ENCODE peak calls at places on chromosome 10, in nine cellular contexts. K is breast epithelium, O is tibial nerve, Y is testis, D is HCT116, R is A549, M is right lobe of liver, I is heart left ventricle, X is IMR-90. G is an unnamed sample. For H3K4me1, the result is how much of the 10 kb centered on the place peaks cover.

GRCh38 chr10:95477175-95477520 is 84.0 kb downstream of the SORBS1 start:
- DNase-seq in X (no peak), R (no peak), I (no peak), K (no peak), M (no peak), Y (no peak), O (no peak), D (no peak), G (no peak)

GRCh38 chr10:50152792-50153272 is 85.1 kb downstream of the WASHC2A start:
- DNase-seq in I (no peak), D (no peak), M (peak), O (no peak), R (no peak), K (no peak), X (no peak), Y (no peak), G (peak)

GRCh38 chr10:101545898-101546297 is 42.2 kb downstream of the POLL start:
- DNase-seq in I (no peak), X (no peak), K (no peak), M (no peak), Y (no peak), O (no peak), D (no peak), R (no peak), G (no peak)

GRCh38 chr10:132309879-132310591 is 2.3 kb upstream of the STK32C start:
- DNase-seq in R (no peak), I (no peak), X (no peak), Y (no peak), K (peak), D (no peak), O (no peak), M (no peak), G (no peak)

GRCh38 chr10:50624866-50625491 is 1.2 kb upstream of the SGMS1 start:
- DNase-seq in Y (peak), O (peak), M (peak), X (peak), I (peak), K (peak), D (peak), R (peak), G (peak)

GRCh38 chr10:130862122-130862521 is 449.4 kb downstream of the TCERG1L start:
- DNase-seq in X (no peak), M (no peak), I (no peak), K (no peak), Y (no peak), R (no peak), O (no peak), D (no peak), G (no peak)

GRCh38 chr10:79930751-79931150 is 18.2 kb downstream of the SFTPD start:
- DNase-seq in D (no peak), M (no peak), I (no peak), Y (no peak), R (no peak), O (no peak), X (no peak), K (no peak), G (no peak)

GRCh38 chr10:68550747-68551411 is 9.3 kb upstream of the TET1 start:
- DNase-seq in M (no peak), I (peak), D (peak), R (peak), Y (peak), O (no peak), K (no peak), X (peak), G (peak)

GRCh38 chr10:110637558-110638053 is 6.5 kb upstream of the RBM20 start:
- DNase-seq in M (no peak), R (peak), X (peak), D (no peak), Y (no peak), K (no peak), I (no peak), O (no peak), G (no peak)

GRCh38 chr10:129969528-129970264 is 5.6 kb upstream of the EBF3 start:
- DNase-seq in O (no peak), D (no peak), R (no peak), Y (no peak), X (no peak), M (no peak), K (no peak), I (no peak), G (no peak)

GRCh38 chr10:96512997-96513685 is 585 bp downstream of the TLL2 start:
- DNase-seq in R (no peak), O (no peak), Y (peak), K (no peak), I (peak), D (no peak), X (peak), M (peak), G (peak)

GRCh38 chr10:75197066-75197465 is 13.5 kb upstream of the VDAC2 start:
- DNase-seq in X (no peak), M (no peak), O (no peak), Y (no peak), D (no peak), K (no peak), I (no peak), R (no peak), G (no peak)

GRCh38 chr10:103452714-103453230 is 602 bp upstream of the CALHM2 start:
- DNase-seq in Y (no peak), M (no peak), K (no peak), D (no peak), I (no peak), R (no peak), X (no peak), O (no peak), G (no peak)

GRCh38 chr10:48493083-48493871 is 111.6 kb downstream of the ARHGAP22 start:
- DNase-seq in D (no peak), I (no peak), O (no peak), M (no peak), X (no peak), Y (no peak), R (no peak), K (no peak), G (peak)

GRCh38 chr10:72068901-72069446 is 19.4 kb downstream of the SPOCK2 start:
- DNase-seq in D (no peak), O (no peak), K (no peak), X (no peak), M (peak), R (no peak), Y (peak), I (no peak), G (no peak)

GRCh38 chr10:99906470-99906869 is 103.3 kb downstream of the DNMBP start:
- DNase-seq in K (no peak), X (peak), R (peak), I (peak), Y (no peak), O (no peak), D (peak), M (no peak), G (no peak)

GRCh38 chr10:91409069-91409868 is 875 bp upstream of the HECTD2 start:
- DNase-seq in R (peak), X (peak), I (peak), M (peak), Y (peak), D (no peak), O (peak), K (peak), G (peak)

GRCh38 chr10:127550861-127551260 is 1.8 kb downstream of the NPS start:
- DNase-seq in D (no peak), X (no peak), R (no peak), O (no peak), M (no peak), I (no peak), Y (no peak), K (no peak), G (no peak)

GRCh38 chr10:29517352-29517923 is 117.3 kb downstream of the SVIL start:
- DNase-seq in X (peak), M (no peak), O (no peak), I (no peak), K (no peak), Y (peak), D (peak), R (peak), G (peak)
- TF ChIP-seq CTCF in X (peak), M (peak), O (peak), I (peak), K (peak), Y (peak), D (peak), R (peak), G (peak)

GRCh38 chr10:73494877-73495225 is 973 bp downstream of the PPP3CB start:
- DNase-seq in M (no peak), R (no peak), I (no peak), O (no peak), K (no peak), Y (no peak), D (no peak), X (no peak), G (no peak)

GRCh38 chr10:73493781-73494180 is 2.0 kb downstream of the PPP3CB start:
- DNase-seq in K (no peak), I (no peak), O (no peak), Y (no peak), D (no peak), X (peak), M (no peak), R (no peak), G (no peak)

GRCh38 chr10:73495884-73496674 is at the start of gene PPP3CB:
- DNase-seq in I (peak), M (peak), X (peak), D (peak), R (peak), Y (peak), K (peak), O (peak), G (peak)

GRCh38 chr10:73494213-73494612 is 1.6 kb downstream of the PPP3CB start:
- DNase-seq in D (no peak), M (no peak), X (no peak), I (no peak), Y (no peak), K (no peak), O (no peak), R (no peak), G (no peak)

GRCh38 chr10:73495226-73495883 is 469 bp downstream of the PPP3CB start:
- DNase-seq in I (peak), R (peak), K (peak), M (peak), O (peak), X (peak), D (peak), Y (peak), G (peak)
- TF ChIP-seq POLR2A in I (no peak), R (peak), K (no peak), M (peak), O (no peak), X (peak), D (peak), Y (no peak), G (peak)

DNA sequence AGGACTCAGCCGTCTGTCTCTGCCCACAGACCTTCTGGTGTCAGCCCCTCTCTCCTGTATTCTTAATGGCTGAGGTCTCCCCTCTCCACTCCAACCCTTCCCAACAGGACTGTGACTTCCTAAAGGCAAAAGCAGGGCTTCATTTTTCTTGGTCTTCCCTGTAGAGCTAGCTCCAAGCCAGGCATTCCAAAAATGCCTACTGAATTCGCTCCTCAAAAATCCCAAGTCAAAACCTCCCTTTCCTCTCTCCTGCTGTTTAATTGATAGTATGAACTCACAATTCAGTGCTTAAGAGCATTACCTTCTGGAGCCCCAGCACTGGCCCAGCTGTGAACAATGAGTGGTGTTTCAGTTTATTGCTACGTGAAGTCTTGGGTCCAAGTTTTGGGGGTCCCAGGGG is 628.4 kb downstream of the PARD3 start:
- DNase-seq in D (no peak), X (no peak), Y (no peak), M (no peak), I (no peak), K (no peak), O (no peak), R (no peak), G (no peak)
- H3K4me1 ChIP-seq in D (under half), X (under half), Y (under half), M (under half), I (under half), K (under half), O (under half), R (under half), G (under half)

GRCh38 chr10:114403545-114404161 is 649 bp downstream of the AFAP1L2 start:
- DNase-seq in D (no peak), K (no peak), I (no peak), X (no peak), Y (no peak), M (no peak), R (peak), O (peak), G (peak)
- TF ChIP-seq CTCF in D (no peak), K (peak), I (peak), X (no peak), Y (no peak), M (no peak), R (peak), O (peak), G (peak)

GRCh38 chr10:17415046-17415643 is 39.2 kb downstream of the ST8SIA6 start:
- DNase-seq in Y (no peak), X (peak), R (no peak), K (no peak), M (no peak), D (no peak), O (no peak), I (no peak), G (no peak)

GRCh38 chr10:17412323-17412722 is 42.1 kb downstream of the ST8SIA6 start:
- DNase-seq in Y (no peak), R (peak), K (no peak), D (no peak), X (no peak), M (no peak), O (no peak), I (no peak), G (no peak)

GRCh38 chr10:17423641-17424186 is 30.7 kb downstream of the ST8SIA6 start:
- DNase-seq in R (no peak), O (no peak), M (no peak), Y (no peak), K (no peak), I (no peak), X (no peak), D (no peak), G (no peak)

GRCh38 chr10:17416442-17417211 is 37.8 kb downstream of the ST8SIA6 start:
- DNase-seq in M (no peak), D (no peak), K (no peak), I (no peak), Y (no peak), O (no peak), X (no peak), R (no peak), G (no peak)

GRCh38 chr10:17418249-17418648 is 36.1 kb downstream of the ST8SIA6 start:
- DNase-seq in X (no peak), Y (no peak), D (no peak), O (no peak), R (no peak), I (no peak), M (no peak), K (peak), G (no peak)
- TF ChIP-seq POLR2A in X (no peak), Y (no peak), D (no peak), O (no peak), R (no peak), I (no peak), M (no peak), K (no peak), G (no peak)

DNA sequence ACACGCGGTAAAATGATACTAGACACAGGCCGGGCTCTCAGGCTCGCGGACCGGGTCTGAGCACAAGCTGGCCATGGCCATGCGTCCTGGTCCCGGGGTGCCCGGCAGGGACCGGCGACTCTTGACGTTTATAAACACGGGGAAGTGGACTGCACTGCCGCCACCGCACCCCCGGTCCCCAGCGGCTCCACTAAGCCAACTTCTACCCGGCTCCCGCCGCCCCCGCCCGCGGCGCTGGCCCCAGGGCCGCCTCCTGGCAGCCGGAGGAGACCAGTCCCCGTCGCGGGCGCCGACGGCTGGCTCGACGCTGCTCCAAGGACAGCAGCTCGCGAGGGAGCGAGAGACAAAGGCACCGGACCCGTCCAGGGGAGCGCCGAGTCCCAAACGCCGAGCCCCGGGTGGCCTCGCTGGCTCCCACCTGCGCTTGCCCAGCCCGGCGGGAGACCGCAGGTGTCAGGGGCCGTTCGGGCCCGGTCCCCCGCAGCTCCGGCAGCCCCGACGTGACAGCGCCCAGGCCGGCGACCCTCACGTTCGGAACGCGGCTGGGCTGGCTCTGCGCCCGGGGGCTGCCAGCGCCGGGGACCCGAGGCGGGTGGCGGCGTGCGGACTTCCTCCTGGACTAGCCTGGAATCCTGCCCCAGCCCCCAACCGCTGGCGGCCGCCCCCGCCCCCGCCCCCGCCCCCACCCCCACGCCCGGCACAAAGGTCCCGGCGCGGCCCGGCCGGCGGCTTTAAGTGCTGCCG is 517 bp downstream of the ITGB1 start:
- DNase-seq in R (peak), Y (peak), K (peak), O (peak), X (no peak), I (peak), D (no peak), M (peak), G (peak)
- H3K4me1 ChIP-seq in R (under half), Y (under half), K (under half), O (under half), X (under half), I (under half), D (half or more), M (under half), G (under half)

DNA sequence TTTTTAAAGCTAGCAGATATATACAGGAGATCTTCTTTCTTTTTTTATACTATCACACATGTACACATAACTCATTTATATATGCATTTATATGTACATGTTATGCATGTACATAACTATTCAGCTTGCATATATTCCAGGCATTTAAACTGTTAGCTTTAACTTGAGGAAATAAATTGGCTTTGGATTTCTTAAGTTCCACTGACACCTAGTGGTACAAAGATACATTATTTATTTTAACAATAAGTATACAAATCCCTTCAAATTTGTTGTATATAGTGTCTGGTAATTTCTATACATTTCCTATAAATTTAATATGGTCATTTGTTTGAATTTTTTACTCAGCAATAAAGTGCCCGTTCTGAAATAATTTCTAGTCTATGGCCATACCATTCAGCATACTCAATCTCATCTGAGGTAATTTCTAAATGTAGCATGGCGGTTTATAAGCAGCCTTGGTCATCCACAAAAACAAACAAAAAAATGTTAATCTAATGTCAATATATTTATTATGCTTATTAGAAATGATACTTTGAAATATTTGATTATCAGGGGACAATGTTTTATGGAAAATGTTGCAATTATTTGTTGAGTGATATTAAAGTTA is 11.6 kb downstream of the ZDHHC6 start:
- DNase-seq in Y (no peak), K (no peak), O (no peak), D (peak), X (peak), R (peak), I (no peak), M (no peak), G (no peak)
- TF ChIP-seq CTCF in Y (peak), K (peak), O (peak), D (peak), X (peak), R (peak), I (peak), M (peak), G (no peak)

GRCh38 chr10:88991161-88991899 is 732 bp downstream of the FAS start:
- DNase-seq in M (peak), D (peak), R (peak), O (peak), K (peak), I (peak), Y (peak), X (peak), G (peak)

GRCh38 chr10:88989824-88990527 is 622 bp upstream of the FAS start:
- DNase-seq in Y (peak), R (no peak), X (peak), K (no peak), D (no peak), I (no peak), O (no peak), M (no peak), G (no peak)

GRCh38 chr10:88991900-88992237 is 1.3 kb downstream of the FAS start:
- DNase-seq in D (no peak), M (no peak), I (no peak), K (no peak), X (no peak), O (no peak), Y (no peak), R (no peak), G (no peak)

GRCh38 chr10:88989423-88989822 is 1.2 kb upstream of the FAS start:
- DNase-seq in M (no peak), O (no peak), D (no peak), X (no peak), K (no peak), R (no peak), I (no peak), Y (no peak), G (no peak)

GRCh38 chr10:88990528-88991160 is at the start of gene FAS:
- DNase-seq in R (peak), X (peak), D (peak), I (peak), O (peak), M (peak), K (peak), Y (peak), G (peak)
- TF ChIP-seq POLR2A in R (peak), X (no peak), D (no peak), I (no peak), O (peak), M (peak), K (no peak), Y (no peak), G (peak)

GRCh38 chr10:44988957-44989620 is 10.5 kb upstream of the DEPP1 start:
- DNase-seq in R (no peak), O (no peak), I (no peak), K (no peak), M (no peak), X (no peak), Y (no peak), D (no peak), G (no peak)
- H3K4me1 ChIP-seq in R (under half), O (under half), I (under half), K (under half), M (under half), X (half or more), Y (half or more), D (under half), G (under half)

DNA sequence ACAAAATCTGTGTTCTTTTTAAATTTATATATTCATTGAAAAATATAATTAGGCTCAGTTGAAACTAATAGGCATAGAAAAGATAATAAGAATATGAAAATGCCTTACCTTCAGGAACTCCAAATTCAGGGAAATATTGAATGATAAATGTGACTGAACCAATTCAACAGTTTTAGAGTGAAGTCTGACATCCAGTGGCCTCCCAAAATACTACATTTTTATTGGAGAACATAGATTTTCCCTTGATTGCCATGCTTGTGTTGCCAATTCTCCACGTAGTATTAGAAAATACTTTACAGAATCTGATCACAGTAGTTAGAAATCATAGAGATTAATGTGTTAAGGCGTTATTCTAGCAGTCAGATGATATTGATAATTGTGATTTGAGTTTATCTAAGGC is 1246.7 kb downstream of the GATA3 start:
- DNase-seq in X (no peak), I (no peak), M (no peak), D (no peak), Y (no peak), O (no peak), R (peak), K (no peak), G (no peak)
- TF ChIP-seq CTCF in X (peak), I (no peak), M (no peak), D (peak), Y (peak), O (peak), R (peak), K (peak), G (peak)